ENCODE peak calls at places on chromosome 14, in four cellular contexts. X is H1, I is HepG2, C is GM12878. L is an unnamed sample. For H3K36me3, the result is how much of the 10 kb centered on the place peaks cover.

GRCh38 chr14:50947446-50947845 is 3.2 kb upstream of the PYGL start:
- DNase-seq in X (no peak), I (peak), C (no peak), L (no peak)

GRCh38 chr14:100108840-100109593 is 43.8 kb downstream of the EVL start:
- DNase-seq in X (no peak), I (no peak), C (no peak), L (no peak)

GRCh38 chr14:34277191-34277590 is 184.8 kb downstream of the SPTSSA start:
- DNase-seq in X (no peak), I (no peak), C (no peak), L (no peak)

GRCh38 chr14:68929623-68930307 is 49.3 kb downstream of the ACTN1 start:
- DNase-seq in X (no peak), I (peak), C (no peak), L (no peak)

GRCh38 chr14:104293851-104294627 is 155.7 kb downstream of the KIF26A start:
- DNase-seq in X (no peak), I (no peak), C (no peak), L (no peak)

GRCh38 chr14:61280092-61280525 is 1.0 kb downstream of the TMEM30B start:
- DNase-seq in X (no peak), I (no peak), C (no peak), L (no peak)

GRCh38 chr14:95218006-95218405 is 60.7 kb upstream of the DICER1 start:
- DNase-seq in X (no peak), I (no peak), C (no peak), L (no peak)

GRCh38 chr14:30496852-30497251 is 62.1 kb upstream of the G2E3 start:
- DNase-seq in X (no peak), I (no peak), C (no peak), L (no peak)

GRCh38 chr14:73887116-73887490 is 444 bp downstream of the ZNF410 start:
- DNase-seq in X (no peak), I (peak), C (no peak), L (no peak)

GRCh38 chr14:78157855-78158436 is 12.2 kb upstream of the NRXN3 start:
- DNase-seq in X (no peak), I (peak), C (no peak), L (no peak)

GRCh38 chr14:51095854-51096823 is 1.2 kb upstream of the TRIM9 start:
- DNase-seq in X (no peak), I (no peak), C (no peak), L (no peak)

GRCh38 chr14:75018684-75019083 is 16.0 kb downstream of the EIF2B2 start:
- DNase-seq in X (no peak), I (no peak), C (no peak), L (no peak)
- TF ChIP-seq SUZ12 in X (no peak), I (no peak), C (no peak), L (no peak)

GRCh38 chr14:21486640-21487087 is 9.7 kb downstream of the TOX4 start:
- DNase-seq in X (no peak), I (no peak), C (no peak), L (no peak)
- H3K36me3 ChIP-seq in X (under half), I (half or more), C (under half), L (under half)

DNA sequence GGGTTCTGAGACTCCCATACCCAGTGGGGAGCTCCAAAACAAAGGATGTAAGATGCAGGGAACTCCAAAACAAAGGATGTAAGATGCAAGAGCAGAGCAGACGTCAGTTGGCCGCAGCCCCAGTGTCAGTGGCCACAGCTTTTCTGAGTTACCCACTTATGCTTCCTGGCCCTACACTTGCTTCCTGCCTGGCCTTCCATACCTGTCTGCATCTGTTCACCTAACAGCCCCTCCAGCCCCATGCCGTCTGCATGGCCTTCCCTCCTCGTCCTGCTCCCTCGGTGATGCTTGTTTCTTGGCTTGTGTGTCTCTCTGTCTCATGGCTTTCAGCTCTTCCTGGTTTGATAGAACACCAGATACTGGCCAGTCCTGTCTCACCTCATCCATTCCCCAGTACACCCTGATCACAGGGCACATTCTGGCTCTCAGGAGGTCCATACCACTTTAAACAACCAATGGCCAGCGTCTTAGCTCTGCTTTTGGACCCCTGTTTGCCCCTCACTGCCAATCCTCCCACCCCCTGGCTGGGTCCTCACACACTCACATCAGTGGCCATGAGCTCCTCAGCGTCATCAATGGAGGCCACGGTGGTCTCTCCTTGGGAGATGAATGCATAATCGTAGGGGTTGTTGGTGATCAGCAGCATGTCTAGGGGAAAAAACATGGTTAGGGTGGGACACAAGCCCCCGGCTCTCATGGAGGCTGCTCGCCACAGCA is 5.3 kb downstream of the MYH7 start:
- DNase-seq in X (no peak), I (no peak), C (no peak), L (no peak)
- TF ChIP-seq SUZ12 in X (no peak), I (no peak), C (no peak), L (no peak)

GRCh38 chr14:75467763-75468162 is 39.9 kb downstream of the JDP2 start:
- DNase-seq in X (no peak), I (no peak), C (no peak), L (no peak)
- H3K36me3 ChIP-seq in X (under half), I (half or more), C (under half), L (half or more)

GRCh38 chr14:55329999-55330710 is 58.9 kb downstream of the FBXO34 start:
- DNase-seq in X (no peak), I (no peak), C (no peak), L (no peak)
- TF ChIP-seq SUZ12 in X (no peak), I (no peak), C (no peak), L (no peak)

L was measured in NT2/D1.